ENCODE peak calls at places on chromosomes 7 and 10, in four cellular contexts. T, X, G and U are unnamed samples.

GRCh38 chr10:109259293-109259692 is 664.0 kb downstream of the XPNPEP1 start:
- DNase-seq in T (no peak), X (no peak), G (no peak), U (no peak)

GRCh38 chr7:88985309-88985708 is 189.8 kb upstream of the TEX47 start:
- DNase-seq in T (no peak), X (no peak), G (no peak), U (no peak)

GRCh38 chr10:62046522-62047239 is 145.2 kb downstream of the ARID5B start:
- DNase-seq in T (no peak), X (no peak), G (no peak), U (peak)

GRCh38 chr10:122127943-122128342 is 139.0 kb downstream of the TACC2 start:
- DNase-seq in T (no peak), X (no peak), G (no peak), U (peak)

GRCh38 chr7:74657692-74658170 is at the start of gene GTF2I:
- DNase-seq in T (no peak), X (no peak), G (no peak), U (peak)

GRCh38 chr10:63977329-63977923 is 456.2 kb downstream of the REEP3 start:
- DNase-seq in T (no peak), X (peak), G (no peak), U (no peak)

GRCh38 chr7:85041599-85042216 is 145.1 kb downstream of the SEMA3D start:
- DNase-seq in T (peak), X (peak), G (peak), U (peak)

GRCh38 chr10:110456046-110456445 is 41.7 kb upstream of the DUSP5 start:
- DNase-seq in T (no peak), X (peak), G (no peak), U (no peak)

GRCh38 chr7:148541891-148542504 is 48.6 kb upstream of the C7orf33 start:
- DNase-seq in T (no peak), X (no peak), G (no peak), U (no peak)

GRCh38 chr7:80851896-80852476 is 66.9 kb downstream of the SEMA3C start:
- DNase-seq in T (no peak), X (no peak), G (no peak), U (no peak)

GRCh38 chr7:2661602-2662272 is 26.3 kb upstream of the AMZ1 start:
- DNase-seq in T (no peak), X (no peak), G (no peak), U (no peak)

GRCh38 chr10:124736491-124737136 is 7.6 kb downstream of the FAM53B start:
- DNase-seq in T (peak), X (peak), G (no peak), U (no peak)

GRCh38 chr7:64619705-64620104 is 46.2 kb upstream of the ZNF107 start:
- DNase-seq in T (no peak), X (no peak), G (no peak), U (no peak)

GRCh38 chr7:14931511-14932215 is 29.1 kb upstream of the DGKB start:
- DNase-seq in T (no peak), X (no peak), G (no peak), U (no peak)

GRCh38 chr7:140638311-140638791 is 2.3 kb downstream of the DENND2A start:
- DNase-seq in T (peak), X (no peak), G (no peak), U (peak)

GRCh38 chr7:90726623-90727022 is 130.5 kb downstream of the CDK14 start:
- DNase-seq in T (no peak), X (peak), G (no peak), U (no peak)

GRCh38 chr7:114988755-114989154 is 66.9 kb downstream of the MDFIC start:
- DNase-seq in T (peak), X (peak), G (no peak), U (no peak)

GRCh38 chr10:71716406-71716805 is 3.2 kb downstream of the C10orf105 start:
- DNase-seq in T (no peak), X (no peak), G (no peak), U (no peak)

GRCh38 chr7:5598769-5599371 is 175.2 kb upstream of the TNRC18 start:
- DNase-seq in T (no peak), X (peak), G (no peak), U (no peak)

GRCh38 chr10:121509776-121510175 is 88.5 kb downstream of the FGFR2 start:
- DNase-seq in T (no peak), X (no peak), G (no peak), U (no peak)

GRCh38 chr10:95542330-95542729 is 18.8 kb downstream of the SORBS1 start:
- DNase-seq in T (no peak), X (no peak), G (no peak), U (no peak)

GRCh38 chr10:95544783-95545500 is 16.2 kb downstream of the SORBS1 start:
- DNase-seq in T (no peak), X (no peak), G (no peak), U (peak)

GRCh38 chr10:95542761-95543160 is 18.4 kb downstream of the SORBS1 start:
- DNase-seq in T (no peak), X (no peak), G (no peak), U (no peak)

GRCh38 chr10:95545981-95546380 is 15.2 kb downstream of the SORBS1 start:
- DNase-seq in T (no peak), X (no peak), G (no peak), U (no peak)

GRCh38 chr10:95543459-95543858 is 17.7 kb downstream of the SORBS1 start:
- DNase-seq in T (no peak), X (no peak), G (no peak), U (no peak)
- H3K27ac ChIP-seq in T (peak), X (peak), G (no peak), U (peak)

GRCh38 chr7:37446371-37446770 is 2.3 kb downstream of the ELMO1 start:
- DNase-seq in T (no peak), X (no peak), G (no peak), U (no peak)
- H3K27ac ChIP-seq in T (peak), X (peak), G (peak), U (no peak)

DNA sequence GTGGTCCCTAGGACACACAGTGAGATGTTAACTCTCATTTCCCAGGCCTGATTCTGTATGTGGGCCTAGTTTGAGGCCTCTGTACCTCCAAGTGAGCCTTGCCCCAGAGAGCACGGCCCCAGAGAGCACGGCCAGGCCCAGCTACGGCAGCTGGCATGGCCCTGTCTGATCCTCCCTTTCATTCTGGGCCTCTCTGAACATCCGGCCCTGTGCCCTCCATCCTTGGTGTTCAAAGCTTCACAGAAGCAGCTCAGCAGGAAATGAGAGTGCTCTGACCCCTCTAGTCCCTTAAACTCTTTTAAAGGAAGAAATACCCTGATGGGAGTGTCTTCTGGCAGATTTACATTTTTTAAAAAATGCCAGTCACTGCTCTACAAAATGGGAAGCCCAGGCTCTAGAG is 171.8 kb downstream of the RPS24 start:
- DNase-seq in T (no peak), X (no peak), G (no peak), U (no peak)
- H3K27ac ChIP-seq in T (no peak), X (no peak), G (no peak), U (peak)

GRCh38 chr7:39509441-39509840 is 56.8 kb upstream of the YAE1 start:
- DNase-seq in T (no peak), X (no peak), G (no peak), U (no peak)
- H3K27ac ChIP-seq in T (no peak), X (no peak), G (no peak), U (no peak)

GRCh38 chr10:69731184-69731583 is 70.5 kb upstream of the COL13A1 start:
- DNase-seq in T (no peak), X (no peak), G (no peak), U (peak)

GRCh38 chr10:69733791-69734261 is 67.9 kb upstream of the COL13A1 start:
- DNase-seq in T (no peak), X (no peak), G (no peak), U (no peak)

GRCh38 chr10:69732147-69732825 is 69.4 kb upstream of the COL13A1 start:
- DNase-seq in T (no peak), X (no peak), G (no peak), U (no peak)

GRCh38 chr10:69731698-69732097 is 70.0 kb upstream of the COL13A1 start:
- DNase-seq in T (no peak), X (no peak), G (no peak), U (no peak)

GRCh38 chr10:69732826-69733150 is 68.9 kb upstream of the COL13A1 start:
- DNase-seq in T (no peak), X (no peak), G (no peak), U (no peak)
- H3K27ac ChIP-seq in T (peak), X (no peak), G (peak), U (peak)

GRCh38 chr10:3892440-3893101 is 107.6 kb upstream of the KLF6 start:
- DNase-seq in T (no peak), X (no peak), G (no peak), U (no peak)

GRCh38 chr10:3897156-3897555 is 112.1 kb upstream of the KLF6 start:
- DNase-seq in T (no peak), X (no peak), G (no peak), U (no peak)

GRCh38 chr10:3893904-3894563 is 109.0 kb upstream of the KLF6 start:
- DNase-seq in T (no peak), X (no peak), G (no peak), U (no peak)

GRCh38 chr10:3893102-3893473 is 108.1 kb upstream of the KLF6 start:
- DNase-seq in T (no peak), X (no peak), G (no peak), U (no peak)

DNA sequence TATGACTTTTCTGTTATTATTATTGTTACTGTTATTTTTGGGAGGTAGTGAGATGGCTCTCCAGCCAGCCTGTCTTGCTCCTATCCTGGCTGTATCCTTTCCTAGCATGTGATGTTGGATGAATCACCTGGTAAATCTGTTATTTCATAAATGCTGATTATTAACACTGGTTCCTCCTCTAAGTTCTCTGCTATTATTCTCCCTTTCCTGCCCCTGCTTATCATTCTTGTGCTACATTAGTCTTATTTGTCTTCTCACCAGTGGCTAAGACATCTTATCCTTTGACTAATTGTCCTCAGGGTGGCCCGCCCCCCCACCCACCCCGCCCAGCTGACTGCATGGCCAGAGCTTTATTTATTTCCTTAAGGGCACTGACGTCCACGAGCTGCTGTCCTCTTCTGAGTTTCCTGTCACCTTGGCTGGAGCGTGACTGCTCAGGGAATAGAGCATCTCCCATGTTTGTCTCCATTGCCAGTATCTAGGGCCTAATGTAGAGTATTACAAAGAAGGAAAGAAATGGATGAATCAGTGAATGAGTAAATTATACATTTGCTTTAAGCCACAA is 110.1 kb upstream of the KLF6 start:
- DNase-seq in T (no peak), X (no peak), G (no peak), U (no peak)
- H3K27ac ChIP-seq in T (peak), X (peak), G (no peak), U (peak)